ENCODE peak calls at places on chromosomes 3 and 15, in five cellular contexts. S, E, B, Z and T are unnamed samples.

GRCh38 chr15:69154684-69155083 is 5.8 kb upstream of the GLCE start:
- DNase-seq in S (no peak), B (no peak), E (no peak), Z (no peak), T (no peak)

GRCh38 chr15:101266034-101266433 is 11.3 kb downstream of the SELENOS start:
- DNase-seq in S (no peak), E (no peak), B (no peak), Z (no peak), T (no peak)

GRCh38 chr3:43862470-43862869 is 171.7 kb downstream of the ABHD5 start:
- DNase-seq in Z (no peak), E (no peak), S (no peak), B (no peak), T (no peak)

GRCh38 chr3:153856932-153857331 is 264.3 kb upstream of the ARHGEF26 start:
- DNase-seq in B (no peak), S (no peak), E (no peak), Z (no peak), T (peak)

GRCh38 chr15:93052090-93052892 is 36.7 kb downstream of the RGMA start:
- DNase-seq in S (no peak), Z (peak), B (no peak), E (peak), T (no peak)

GRCh38 chr3:126287536-126288181 is 69.5 kb downstream of the KLF15 start:
- DNase-seq in Z (no peak), S (peak), B (no peak), E (no peak), T (peak)

GRCh38 chr3:140007081-140007480 is 72.1 kb downstream of the CLSTN2 start:
- DNase-seq in E (no peak), S (no peak), Z (no peak), B (no peak), T (no peak)

GRCh38 chr3:67381667-67382272 is 272.6 kb downstream of the SUCLG2 start:
- DNase-seq in E (peak), S (peak), B (no peak), Z (peak), T (peak)

GRCh38 chr3:146469206-146470017 is at the start of gene PLSCR2:
- DNase-seq in Z (peak), E (peak), B (peak), S (no peak), T (peak)

GRCh38 chr3:161171639-161172552 is 49.2 kb upstream of the NMD3 start:
- DNase-seq in B (no peak), S (no peak), Z (peak), E (no peak), T (peak)

GRCh38 chr3:7876741-7877297 is 624.8 kb upstream of the LMCD1 start:
- DNase-seq in B (no peak), S (no peak), E (no peak), Z (no peak), T (no peak)

GRCh38 chr3:58640700-58641372 is 25.7 kb downstream of the FAM3D start:
- DNase-seq in Z (peak), S (peak), B (no peak), E (peak), T (peak)

GRCh38 chr15:100009372-100009771 is 276.1 kb upstream of the LYSMD4 start:
- DNase-seq in B (no peak), E (no peak), S (no peak), Z (no peak), T (no peak)

GRCh38 chr15:89408512-89409183 is 74.0 kb upstream of the POLG start:
- DNase-seq in Z (no peak), E (no peak), S (no peak), B (no peak), T (no peak)

GRCh38 chr3:58066842-58067241 is 58.6 kb downstream of the FLNB start:
- DNase-seq in Z (no peak), B (no peak), E (no peak), S (peak), T (no peak)

GRCh38 chr3:150082898-150083652 is 112.4 kb upstream of the PFN2 start:
- DNase-seq in Z (no peak), B (no peak), S (no peak), E (no peak), T (no peak)

GRCh38 chr3:150084128-150084527 is 113.4 kb upstream of the PFN2 start:
- DNase-seq in Z (no peak), E (no peak), S (no peak), B (no peak), T (no peak)

GRCh38 chr3:150081084-150081483 is 110.4 kb upstream of the PFN2 start:
- DNase-seq in S (no peak), B (no peak), Z (no peak), E (no peak), T (no peak)

GRCh38 chr3:150080058-150080730 is 109.5 kb upstream of the PFN2 start:
- DNase-seq in B (no peak), S (no peak), E (no peak), Z (no peak), T (no peak)

GRCh38 chr3:150083653-150084037 is 113.0 kb upstream of the PFN2 start:
- DNase-seq in B (no peak), E (no peak), S (no peak), Z (no peak), T (no peak)
- TF ChIP-seq JUNB in B (no peak), E (no peak), S (no peak), Z (no peak), T (no peak)

DNA sequence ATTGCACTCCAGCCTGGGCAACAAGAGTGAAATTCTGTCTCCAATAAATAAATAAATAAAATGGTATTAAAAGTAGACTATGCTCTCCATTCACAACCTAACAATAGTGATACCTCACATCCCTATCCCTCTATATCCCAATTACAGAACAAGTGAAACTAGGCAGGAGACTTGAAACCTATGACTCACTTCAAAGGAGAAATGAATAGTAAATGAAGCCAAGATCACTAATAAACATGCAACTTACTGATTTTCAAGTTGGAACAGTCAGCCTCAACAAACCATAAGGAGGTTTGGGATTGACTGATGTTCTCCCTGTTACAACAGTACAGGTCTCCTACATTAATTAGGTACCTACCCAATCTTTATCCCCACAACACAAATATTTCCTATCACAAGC is 103.4 kb downstream of the GSK3B start:
- DNase-seq in E (no peak), B (no peak), Z (no peak), S (no peak), T (no peak)
- TF ChIP-seq JUNB in E (no peak), B (no peak), Z (no peak), S (no peak), T (no peak)

GRCh38 chr3:157120071-157120892 is 39.7 kb downstream of the CCNL1 start:
- DNase-seq in S (peak), B (no peak), E (no peak), Z (no peak), T (peak)
- TF ChIP-seq JUNB in S (peak), B (no peak), E (no peak), Z (no peak), T (no peak)

DNA sequence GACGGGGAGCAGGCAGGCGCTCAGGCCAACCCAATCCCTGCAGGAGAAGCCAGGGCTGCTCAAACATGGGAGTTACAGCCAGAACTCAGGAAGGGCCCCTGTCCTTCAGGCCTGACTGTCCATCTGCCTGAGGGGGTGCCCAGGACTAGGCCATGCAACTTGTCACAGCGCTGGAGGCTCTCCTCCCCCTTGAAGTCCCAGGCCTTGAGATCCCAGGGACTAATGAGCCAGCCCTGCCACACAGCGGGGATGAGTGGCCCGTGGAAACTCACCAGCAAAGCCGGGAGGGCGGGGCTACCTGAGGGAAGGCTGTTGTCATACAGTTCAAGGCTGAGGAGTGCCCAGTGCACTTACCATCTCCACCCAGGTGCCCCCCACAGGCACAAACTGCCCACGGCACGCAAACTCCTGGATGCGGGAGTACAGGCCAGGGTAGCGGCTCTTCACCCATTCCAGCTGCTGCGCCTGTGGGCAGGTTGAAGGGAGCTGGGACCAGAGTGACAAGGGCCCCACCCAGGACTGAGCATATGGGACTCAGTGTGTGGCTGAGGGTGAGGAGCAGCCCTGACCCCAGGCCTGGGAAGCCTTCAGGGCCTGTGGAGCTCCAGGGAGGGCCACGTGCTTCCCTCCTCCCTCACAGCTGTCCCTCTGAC is 6.3 kb downstream of the MAN2C1 start:
- DNase-seq in Z (no peak), E (no peak), B (no peak), S (no peak), T (no peak)
- TF ChIP-seq JUNB in Z (no peak), E (no peak), B (no peak), S (no peak), T (no peak)

GRCh38 chr3:186220886-186221285 is 112.0 kb upstream of the ETV5 start:
- DNase-seq in S (no peak), B (no peak), E (no peak), Z (no peak), T (peak)
- TF ChIP-seq JUNB in S (no peak), B (no peak), E (no peak), Z (no peak), T (no peak)

GRCh38 chr3:45795509-45795881 is 841 bp downstream of the SLC6A20 start:
- DNase-seq in Z (no peak), E (no peak), B (no peak), S (no peak), T (peak)
- TF ChIP-seq JUNB in Z (no peak), E (no peak), B (no peak), S (no peak), T (no peak)